ENCODE peak calls at places on chromosome 17, in eight cellular contexts. C is activated CD4-positive, alpha-beta T cell treated with anti-CD3 and anti-CD28 coated beads, Interleukin-2, amount 50 U/mL, for 1 hour; B is NCI-H1417; T is A673; L is IMR-90; D is OCI-LY7; S is NCI-H1436; J is NCI-H1694 treated with DMSO at 0.1 percent for 48 hours. N is an unnamed sample.

GRCh38 chr17:68378202-68379149 is 78.8 kb downstream of the WIPI1 start:
- DNase-seq in C (no peak), B (peak), T (peak), L (peak), D (no peak), S (no peak), J (no peak), N (peak)

GRCh38 chr17:68807998-68808772 is 147.0 kb downstream of the ABCA8 start:
- DNase-seq in C (no peak), B (no peak), T (no peak), L (peak), D (no peak), S (no peak), J (no peak), N (no peak)

GRCh38 chr17:8889458-8890210 is 22.2 kb upstream of the PIK3R6 start:
- DNase-seq in C (no peak), B (no peak), T (no peak), L (no peak), D (no peak), S (no peak), J (no peak), N (no peak)

GRCh38 chr17:76408037-76408849 is 23.8 kb downstream of the SPHK1 start:
- DNase-seq in C (peak), B (peak), T (peak), L (peak), D (peak), S (peak), J (peak), N (peak)

GRCh38 chr17:32158870-32159585 is 16.7 kb downstream of the RHOT1 start:
- DNase-seq in C (no peak), B (no peak), T (no peak), L (no peak), D (no peak), S (no peak), J (no peak), N (no peak)

GRCh38 chr17:46108550-46109110 is 84.6 kb downstream of the KANSL1 start:
- DNase-seq in C (no peak), B (no peak), T (no peak), L (no peak), D (no peak), S (no peak), J (no peak), N (no peak)

GRCh38 chr17:80442305-80442659 is 27.3 kb downstream of the ENDOV start:
- DNase-seq in C (no peak), B (no peak), T (no peak), L (no peak), D (no peak), S (no peak), J (no peak), N (no peak)

GRCh38 chr17:42135664-42136653 is 13.4 kb downstream of the HSPB9 start:
- DNase-seq in C (no peak), B (peak), T (peak), L (peak), D (peak), S (no peak), J (no peak), N (peak)

GRCh38 chr17:43416998-43417891 is 18.5 kb downstream of the ARL4D start:
- DNase-seq in C (no peak), B (peak), T (no peak), L (peak), D (no peak), S (peak), J (peak), N (no peak)

GRCh38 chr17:68599091-68599872 is 1.9 kb downstream of the FAM20A start:
- DNase-seq in C (no peak), B (no peak), T (no peak), L (no peak), D (no peak), S (no peak), J (no peak), N (no peak)

GRCh38 chr17:81833160-81833920 is at the start of gene MCRIP1:
- DNase-seq in C (peak), B (peak), T (peak), L (peak), D (peak), S (peak), J (peak), N (peak)

GRCh38 chr17:2996208-2996855 is 67.1 kb downstream of the OR1D5 start:
- DNase-seq in C (no peak), B (no peak), T (no peak), L (peak), D (no peak), S (no peak), J (no peak), N (no peak)